ENCODE peak calls at places on chromosomes 12 and 14, in eight cellular contexts. M is AG10803, J is AG09309, G is ovary, C is IMR-90, W is body of pancreas, I is cardiac muscle cell, A is A549. H is an unnamed sample.

GRCh38 chr14:37870170-37870569 is 274.7 kb downstream of the TTC6 start:
- DNase-seq in M (no peak), J (no peak), G (no peak), C (no peak), W (no peak), I (no peak), A (no peak), H (no peak)

GRCh38 chr14:72104011-72104613 is 171.9 kb downstream of the RGS6 start:
- DNase-seq in M (no peak), J (no peak), G (no peak), C (no peak), W (peak), I (no peak), A (peak), H (peak)

GRCh38 chr12:12190087-12190809 is 76.6 kb downstream of the LRP6 start:
- DNase-seq in M (no peak), J (no peak), G (no peak), C (no peak), W (no peak), I (no peak), A (no peak), H (no peak)

GRCh38 chr12:51887476-51888315 is at the start of gene ANKRD33:
- DNase-seq in M (no peak), J (no peak), G (peak), C (no peak), W (peak), I (peak), A (no peak), H (no peak)

GRCh38 chr12:13981296-13981962 is at the start of gene GRIN2B:
- DNase-seq in M (no peak), J (no peak), G (peak), C (no peak), W (peak), I (no peak), A (peak), H (no peak)

GRCh38 chr14:55446833-55447232 is 6.4 kb upstream of the TBPL2 start:
- DNase-seq in M (peak), J (peak), G (no peak), C (peak), W (no peak), I (peak), A (no peak), H (no peak)

GRCh38 chr12:129119537-129119936 is 266.3 kb downstream of the GLT1D1 start:
- DNase-seq in M (no peak), J (no peak), G (no peak), C (no peak), W (no peak), I (no peak), A (no peak), H (no peak)

GRCh38 chr14:77475432-77476115 is 17.7 kb downstream of the AHSA1 start:
- DNase-seq in M (no peak), J (no peak), G (no peak), C (no peak), W (no peak), I (no peak), A (no peak), H (no peak)

GRCh38 chr12:87922721-87923120 is 106.5 kb downstream of the C12orf50 start:
- DNase-seq in M (no peak), J (no peak), G (no peak), C (peak), W (no peak), I (no peak), A (no peak), H (no peak)

GRCh38 chr12:132445884-132446471 is 44.0 kb upstream of the FBRSL1 start:
- DNase-seq in M (peak), J (peak), G (peak), C (peak), W (peak), I (peak), A (peak), H (peak)

GRCh38 chr14:104723651-104724406 is at the start of gene ADSS1:
- DNase-seq in M (peak), J (no peak), G (peak), C (no peak), W (peak), I (peak), A (peak), H (peak)

GRCh38 chr14:91877376-91877775 is 10.0 kb upstream of the TC2N start:
- DNase-seq in M (no peak), J (no peak), G (no peak), C (no peak), W (no peak), I (no peak), A (no peak), H (no peak)

GRCh38 chr12:85872497-85873091 is 1.5 kb upstream of the NTS start:
- DNase-seq in M (peak), J (peak), G (no peak), C (peak), W (no peak), I (peak), A (peak), H (peak)

GRCh38 chr14:63922696-63923421 is 70.1 kb downstream of the SYNE2 start:
- DNase-seq in M (no peak), J (peak), G (no peak), C (peak), W (peak), I (peak), A (peak), H (no peak)

GRCh38 chr12:15956413-15957185 is 45.5 kb downstream of the DERA start:
- DNase-seq in M (no peak), J (no peak), G (no peak), C (no peak), W (peak), I (no peak), A (no peak), H (no peak)

GRCh38 chr14:85702937-85703336 is 173.0 kb downstream of the FLRT2 start:
- DNase-seq in M (peak), J (no peak), G (no peak), C (peak), W (no peak), I (peak), A (no peak), H (no peak)

DNA sequence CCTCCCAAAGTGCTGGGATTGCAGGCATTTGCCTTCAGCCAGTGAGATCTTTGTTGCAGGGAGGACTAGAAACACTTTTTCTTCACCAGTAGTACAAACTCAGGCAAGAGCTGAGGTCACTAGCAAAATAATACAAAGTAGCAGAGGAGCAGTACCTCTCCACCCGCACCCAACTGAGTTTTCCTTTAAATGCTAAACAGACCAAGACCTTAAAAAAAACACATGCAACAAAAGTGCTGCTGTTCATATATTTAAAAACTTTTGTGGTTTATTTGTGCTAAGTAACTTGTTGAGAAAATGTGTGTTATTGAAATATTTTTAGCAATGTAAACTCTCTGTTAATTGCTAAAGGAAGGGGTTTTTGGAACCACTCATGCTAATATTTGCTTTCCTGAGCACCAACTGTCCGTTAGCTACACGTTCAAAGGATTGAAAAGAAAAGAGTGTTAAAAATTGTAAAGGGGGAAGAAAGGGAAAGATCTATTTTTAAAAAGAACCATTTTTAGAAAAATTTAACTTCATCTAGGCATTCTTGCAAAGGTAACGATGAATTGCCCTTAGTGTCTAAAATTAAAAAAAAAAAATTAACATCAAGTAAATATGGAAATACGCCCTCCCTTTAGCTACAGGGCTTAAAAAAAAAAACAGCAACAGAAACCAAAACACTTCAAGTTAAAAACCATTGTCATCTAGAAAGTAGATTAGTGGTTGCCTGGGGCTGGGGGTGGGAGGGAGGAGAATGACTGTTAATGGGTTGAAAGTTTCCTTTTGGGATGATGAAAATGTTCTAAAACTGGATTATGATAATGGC is 114.0 kb upstream of the KRAS start:
- DNase-seq in M (no peak), J (no peak), G (no peak), C (no peak), W (no peak), I (no peak), A (no peak), H (peak)
- H3K4me3 ChIP-seq in M (no peak), J (no peak), G (no peak), C (no peak), W (no peak), I (no peak), A (no peak), H (peak)

DNA sequence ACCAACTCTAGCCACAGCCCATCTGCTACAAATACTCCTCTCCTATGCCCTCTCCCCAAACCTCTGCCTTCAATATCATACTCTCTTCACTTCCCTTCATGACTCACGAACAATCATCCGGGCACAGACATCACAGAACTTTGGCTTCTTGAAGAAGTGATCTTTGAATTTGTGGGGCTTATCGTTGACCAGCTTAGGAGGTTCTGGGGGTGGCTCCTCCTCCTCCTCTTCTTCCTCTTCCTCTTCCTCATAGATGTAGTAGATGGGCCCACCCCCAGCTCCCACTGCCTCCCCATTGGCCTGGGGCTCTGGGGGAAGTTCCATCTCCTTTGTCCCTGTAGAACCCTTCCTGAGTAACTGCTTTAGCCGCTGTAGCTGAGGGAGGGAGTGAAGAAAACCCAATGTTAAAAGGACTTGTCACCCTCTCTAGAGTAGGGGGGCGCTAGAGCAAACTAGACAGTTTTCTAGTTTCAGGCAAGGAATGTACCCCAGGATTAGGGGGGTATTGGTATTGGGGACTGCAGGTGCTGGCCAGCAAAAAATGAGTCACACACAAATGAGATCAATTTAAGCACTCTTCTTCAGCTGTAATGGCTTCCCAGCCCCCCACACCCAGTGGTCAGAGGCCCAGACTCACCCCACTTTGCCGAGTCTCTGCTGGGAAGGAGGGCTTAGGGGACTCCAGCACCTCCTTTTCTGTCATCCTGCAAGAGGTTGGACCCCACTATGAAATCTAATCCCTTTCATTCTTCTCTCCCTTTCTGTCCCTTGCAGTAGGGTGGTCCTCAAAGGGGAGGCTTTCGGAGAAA is 1.8 kb downstream of the STAC3 start:
- DNase-seq in M (no peak), J (no peak), G (no peak), C (no peak), W (no peak), I (no peak), A (no peak), H (no peak)
- TF ChIP-seq CTCF in M (no peak), J (no peak), G (no peak), C (no peak), W (no peak), I (no peak), A (no peak), H (no peak)

DNA sequence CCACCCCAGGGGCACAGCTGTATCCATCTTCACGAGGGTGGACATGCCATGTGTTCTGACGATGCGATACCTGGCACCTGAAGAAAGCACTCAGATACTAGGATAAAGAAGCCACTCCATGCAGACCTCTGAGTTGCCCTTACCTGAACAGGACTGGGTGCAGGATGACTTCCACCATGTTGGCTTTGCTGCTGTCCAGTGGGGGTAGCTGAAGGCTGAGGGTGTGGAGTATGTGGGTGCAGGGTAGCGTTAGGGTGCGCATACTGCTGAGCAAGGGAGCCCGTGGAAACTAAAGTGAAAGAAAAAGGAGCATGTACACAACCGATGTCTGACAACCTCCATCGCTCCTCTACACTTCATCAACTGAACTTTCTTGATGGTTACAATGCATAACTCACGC is 51.3 kb downstream of the SH2B3 start:
- DNase-seq in M (no peak), J (no peak), G (no peak), C (no peak), W (no peak), I (no peak), A (no peak), H (no peak)
- H3K4me3 ChIP-seq in M (no peak), J (no peak), G (no peak), C (no peak), W (no peak), I (no peak), A (no peak), H (no peak)

GRCh38 chr12:31215521-31216232 is 110.3 kb downstream of the SINHCAF start:
- DNase-seq in M (no peak), J (no peak), G (no peak), C (no peak), W (peak), I (no peak), A (no peak), H (no peak)
- TF ChIP-seq CTCF in M (no peak), J (no peak), G (no peak), C (no peak), W (peak), I (no peak), A (no peak), H (no peak)

GRCh38 chr14:28767239-28767850 is 758 bp downstream of the FOXG1 start:
- DNase-seq in M (no peak), J (no peak), G (no peak), C (no peak), W (no peak), I (no peak), A (no peak), H (no peak)

GRCh38 chr14:28769358-28769757 is 2.8 kb downstream of the FOXG1 start:
- DNase-seq in M (no peak), J (no peak), G (no peak), C (no peak), W (no peak), I (no peak), A (no peak), H (no peak)

GRCh38 chr14:28770061-28770460 is 3.5 kb downstream of the FOXG1 start:
- DNase-seq in M (no peak), J (no peak), G (no peak), C (no peak), W (no peak), I (no peak), A (no peak), H (no peak)

GRCh38 chr14:28767851-28768548 is 1.4 kb downstream of the FOXG1 start:
- DNase-seq in M (no peak), J (no peak), G (no peak), C (no peak), W (peak), I (no peak), A (no peak), H (no peak)

GRCh38 chr14:28768549-28768870 is 1.9 kb downstream of the FOXG1 start:
- DNase-seq in M (no peak), J (no peak), G (no peak), C (no peak), W (no peak), I (no peak), A (no peak), H (no peak)
- H3K4me3 ChIP-seq in M (peak), J (no peak), G (no peak), C (no peak), W (no peak), I (no peak), A (no peak), H (no peak)

GRCh38 chr12:121578230-121579189 is 2.3 kb downstream of the KDM2B start:
- DNase-seq in M (no peak), J (no peak), G (peak), C (peak), W (peak), I (peak), A (no peak), H (no peak)
- TF ChIP-seq CTCF in M (no peak), J (no peak), G (no peak), C (no peak), W (no peak), I (no peak), A (no peak), H (no peak)

H was measured in GM12865.